ENCODE peak calls at places on chromosome 1, in four cellular contexts. One of them, this sample, is unnamed. For H3K4me1, the result is how much of the 10 kb centered on the place peaks cover.

GRCh38 chr1:211738096-211738708 is 62.8 kb upstream of the NEK2 start:
- DNase-seq in CD8-positive, alpha-beta T cell: peak
- DNase-seq in neural progenitor cell: no peak
- DNase-seq in suprapubic skin: no peak
- DNase-seq in this sample: no peak

GRCh38 chr1:171595324-171595723 is 26.7 kb upstream of the MYOCOS start:
- DNase-seq in suprapubic skin: no peak
- DNase-seq in CD8-positive, alpha-beta T cell: no peak
- DNase-seq in neural progenitor cell: no peak
- DNase-seq in this sample: no peak

GRCh38 chr1:75203415-75204277 is 69.5 kb downstream of the LHX8 start:
- DNase-seq in neural progenitor cell: peak
- DNase-seq in CD8-positive, alpha-beta T cell: no peak
- DNase-seq in suprapubic skin: no peak
- DNase-seq in this sample: peak

GRCh38 chr1:97603776-97604175 is 317.1 kb downstream of the DPYD start:
- DNase-seq in suprapubic skin: no peak
- DNase-seq in CD8-positive, alpha-beta T cell: no peak
- DNase-seq in neural progenitor cell: no peak
- DNase-seq in this sample: no peak

GRCh38 chr1:15408890-15409399 is 743 bp upstream of the EFHD2 start:
- DNase-seq in suprapubic skin: no peak
- DNase-seq in neural progenitor cell: no peak
- DNase-seq in CD8-positive, alpha-beta T cell: no peak
- DNase-seq in this sample: no peak

GRCh38 chr1:226427131-226427530 is 19.2 kb upstream of the PARP1 start:
- DNase-seq in CD8-positive, alpha-beta T cell: no peak
- DNase-seq in suprapubic skin: no peak
- DNase-seq in neural progenitor cell: no peak
- DNase-seq in this sample: no peak

GRCh38 chr1:245258271-245258920 is 103.6 kb downstream of the KIF26B start:
- DNase-seq in suprapubic skin: no peak
- DNase-seq in CD8-positive, alpha-beta T cell: no peak
- DNase-seq in neural progenitor cell: no peak
- DNase-seq in this sample: peak

GRCh38 chr1:16139473-16139962 is 16.4 kb downstream of the EPHA2 start:
- DNase-seq in suprapubic skin: no peak
- DNase-seq in neural progenitor cell: no peak
- DNase-seq in CD8-positive, alpha-beta T cell: no peak
- DNase-seq in this sample: no peak

DNA sequence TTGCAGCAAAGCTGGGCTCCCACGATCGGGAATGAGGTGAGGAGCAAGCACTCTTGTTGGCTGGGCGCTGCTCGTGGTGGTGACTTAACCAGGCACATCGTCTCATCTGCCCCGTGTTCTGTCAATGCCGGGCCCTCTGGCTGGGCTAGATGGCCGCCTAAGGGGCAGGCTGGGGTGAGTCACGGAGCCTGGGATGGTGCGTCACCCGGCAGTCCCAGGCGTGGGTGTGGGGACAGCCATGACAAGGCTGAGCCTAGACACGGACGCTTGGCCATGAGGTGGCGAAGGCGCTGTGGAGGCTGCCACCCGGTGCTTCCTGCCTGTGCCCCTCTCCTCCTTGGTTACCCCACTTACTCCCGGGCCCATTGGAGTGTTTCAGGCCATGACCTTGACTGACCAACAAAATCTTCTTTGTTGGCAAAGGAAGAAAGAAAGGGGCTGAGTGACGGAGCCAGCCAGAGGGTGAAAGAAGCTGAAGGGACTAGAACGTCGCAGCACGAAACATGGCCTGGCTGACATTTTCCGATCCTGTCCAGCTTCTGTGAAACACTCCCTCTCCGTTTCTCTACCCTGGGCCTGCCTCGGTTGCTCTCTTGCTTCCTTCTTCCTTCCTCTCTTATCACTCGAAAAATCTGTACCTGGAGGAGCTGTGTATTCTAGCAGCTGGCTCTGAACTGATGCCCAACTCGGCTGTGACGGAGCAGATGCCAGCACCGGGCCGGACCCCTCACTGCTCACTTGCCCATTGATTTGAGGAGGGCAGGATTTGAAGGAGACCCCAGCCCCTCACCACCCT is 596 bp downstream of the CD247 start:
- DNase-seq in suprapubic skin: no peak
- DNase-seq in neural progenitor cell: no peak
- DNase-seq in CD8-positive, alpha-beta T cell: peak
- DNase-seq in this sample: no peak
- H3K27ac ChIP-seq in suprapubic skin: no peak
- H3K27ac ChIP-seq in neural progenitor cell: no peak
- H3K27ac ChIP-seq in CD8-positive, alpha-beta T cell: peak
- H3K27ac ChIP-seq in this sample: no peak

DNA sequence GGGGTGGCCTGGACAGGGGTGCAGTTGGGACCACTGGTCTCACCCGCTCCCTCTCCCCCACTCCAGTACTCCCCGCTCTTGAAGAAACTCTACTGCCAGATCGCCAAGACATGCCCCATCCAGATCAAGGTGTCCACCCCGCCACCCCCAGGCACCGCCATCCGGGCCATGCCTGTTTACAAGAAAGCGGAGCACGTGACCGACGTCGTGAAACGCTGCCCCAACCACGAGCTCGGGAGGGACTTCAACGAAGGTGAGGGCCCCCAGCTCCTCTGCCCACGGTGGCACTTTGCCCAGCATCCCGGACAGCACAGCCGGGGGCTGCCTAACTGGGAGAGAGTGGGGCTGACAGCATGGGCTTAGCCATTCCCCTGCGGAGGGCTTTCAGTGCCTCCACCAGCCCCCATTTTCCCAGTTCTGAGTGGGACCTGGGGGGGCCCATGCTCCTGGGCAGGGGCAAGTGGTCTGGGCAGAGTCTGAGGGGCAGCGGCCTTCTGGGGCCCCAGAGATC is 30.2 kb upstream of the CCDC27 start:
- DNase-seq in CD8-positive, alpha-beta T cell: no peak
- DNase-seq in neural progenitor cell: no peak
- DNase-seq in suprapubic skin: no peak
- DNase-seq in this sample: no peak
- TF ChIP-seq CTCF in CD8-positive, alpha-beta T cell: no peak
- TF ChIP-seq CTCF in neural progenitor cell: no peak
- TF ChIP-seq CTCF in suprapubic skin: no peak
- TF ChIP-seq CTCF in this sample: no peak

GRCh38 chr1:203142684-203143408 is 15.3 kb downstream of the ADORA1 start:
- DNase-seq in suprapubic skin: no peak
- DNase-seq in neural progenitor cell: no peak
- DNase-seq in CD8-positive, alpha-beta T cell: no peak
- DNase-seq in this sample: no peak

GRCh38 chr1:203145321-203146041 is 18.0 kb downstream of the ADORA1 start:
- DNase-seq in neural progenitor cell: no peak
- DNase-seq in suprapubic skin: no peak
- DNase-seq in CD8-positive, alpha-beta T cell: no peak
- DNase-seq in this sample: no peak

GRCh38 chr1:203143671-203144070 is 16.1 kb downstream of the ADORA1 start:
- DNase-seq in suprapubic skin: no peak
- DNase-seq in neural progenitor cell: no peak
- DNase-seq in CD8-positive, alpha-beta T cell: no peak
- DNase-seq in this sample: no peak

GRCh38 chr1:203146042-203146369 is 18.5 kb downstream of the ADORA1 start:
- DNase-seq in suprapubic skin: no peak
- DNase-seq in neural progenitor cell: no peak
- DNase-seq in CD8-positive, alpha-beta T cell: no peak
- DNase-seq in this sample: no peak

GRCh38 chr1:203144661-203145060 is 17.1 kb downstream of the ADORA1 start:
- DNase-seq in suprapubic skin: no peak
- DNase-seq in CD8-positive, alpha-beta T cell: no peak
- DNase-seq in neural progenitor cell: no peak
- DNase-seq in this sample: peak
- H3K4me1 ChIP-seq in suprapubic skin: under half
- H3K4me1 ChIP-seq in CD8-positive, alpha-beta T cell: under half
- H3K4me1 ChIP-seq in neural progenitor cell: under half
- H3K4me1 ChIP-seq in this sample: half or more

DNA sequence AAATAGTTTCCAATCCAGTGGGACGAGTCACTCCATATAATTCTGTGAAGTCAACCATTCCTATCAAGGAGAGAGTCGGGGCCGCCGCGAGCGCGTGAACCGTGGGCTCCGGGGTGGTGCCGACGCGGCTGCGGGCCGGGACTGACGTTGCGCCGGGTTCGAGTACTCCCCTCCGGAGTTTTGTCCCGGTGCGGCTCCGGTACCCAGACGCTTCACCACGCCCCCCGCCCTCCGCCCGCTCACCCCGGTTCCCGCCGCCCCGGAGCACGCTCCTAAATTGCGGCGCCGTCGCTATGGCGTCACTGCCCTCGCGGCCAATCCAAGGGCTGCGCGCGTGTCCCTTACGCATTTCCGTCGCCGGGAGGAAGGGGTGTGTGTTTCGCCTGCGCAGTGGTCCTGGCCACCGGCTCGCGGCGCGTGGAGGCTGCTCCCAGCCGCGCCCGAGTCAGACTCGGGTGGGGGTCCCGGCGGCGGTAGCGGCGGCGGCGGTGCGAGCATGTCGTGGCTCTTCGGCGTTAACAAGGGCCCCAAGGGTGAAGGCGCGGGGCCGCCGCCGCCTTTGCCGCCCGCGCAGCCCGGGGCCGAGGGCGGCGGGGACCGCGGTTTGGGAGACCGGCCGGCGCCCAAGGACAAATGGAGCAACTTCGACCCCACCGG is at the start of gene ATAD3B:
- DNase-seq in suprapubic skin: peak
- DNase-seq in CD8-positive, alpha-beta T cell: peak
- DNase-seq in neural progenitor cell: peak
- DNase-seq in this sample: peak
- H3K27ac ChIP-seq in suprapubic skin: peak
- H3K27ac ChIP-seq in CD8-positive, alpha-beta T cell: peak
- H3K27ac ChIP-seq in neural progenitor cell: peak
- H3K27ac ChIP-seq in this sample: peak

DNA sequence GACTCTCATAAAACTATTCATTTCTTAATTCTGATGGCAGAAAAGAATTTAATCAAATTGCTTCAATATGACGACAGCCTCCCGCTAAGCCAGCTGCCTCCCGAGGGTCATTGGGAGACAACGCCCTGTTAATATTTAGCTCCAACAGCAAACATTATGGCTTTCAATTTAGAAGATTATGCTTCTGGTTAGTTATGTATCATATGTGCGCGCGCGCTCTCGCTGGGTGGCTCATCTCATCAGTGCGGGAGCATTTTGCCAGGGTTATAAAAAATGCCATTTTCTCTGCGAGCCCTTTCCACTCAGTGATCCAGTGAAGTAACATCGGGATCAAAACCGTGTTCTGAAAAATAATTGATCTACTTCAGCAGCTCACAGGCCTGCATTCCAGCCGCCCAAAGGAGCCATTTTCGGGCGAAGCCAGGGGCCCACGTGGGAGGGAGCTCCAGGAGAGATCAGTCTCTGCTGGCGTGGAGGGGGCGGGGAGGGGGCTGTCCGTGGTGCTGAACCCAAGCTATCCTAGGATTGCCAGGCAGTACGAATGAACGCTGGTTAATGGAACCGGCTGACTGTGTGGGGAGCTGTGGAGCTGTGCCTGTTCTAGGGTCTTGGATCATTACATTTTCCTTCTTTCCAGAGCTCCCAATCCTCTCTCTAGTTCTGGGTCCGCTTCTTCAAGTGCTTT is 219.1 kb upstream of the ZC3H12A start:
- DNase-seq in CD8-positive, alpha-beta T cell: no peak
- DNase-seq in neural progenitor cell: peak
- DNase-seq in suprapubic skin: no peak
- DNase-seq in this sample: peak
- TF ChIP-seq CTCF in CD8-positive, alpha-beta T cell: no peak
- TF ChIP-seq CTCF in neural progenitor cell: peak
- TF ChIP-seq CTCF in suprapubic skin: no peak
- TF ChIP-seq CTCF in this sample: no peak

GRCh38 chr1:10271090-10271489 is 60.7 kb downstream of the KIF1B start:
- DNase-seq in suprapubic skin: no peak
- DNase-seq in neural progenitor cell: no peak
- DNase-seq in CD8-positive, alpha-beta T cell: no peak
- DNase-seq in this sample: no peak

GRCh38 chr1:10271869-10272268 is 61.5 kb downstream of the KIF1B start:
- DNase-seq in neural progenitor cell: no peak
- DNase-seq in CD8-positive, alpha-beta T cell: no peak
- DNase-seq in suprapubic skin: no peak
- DNase-seq in this sample: no peak

GRCh38 chr1:10267946-10268345 is 57.6 kb downstream of the KIF1B start:
- DNase-seq in suprapubic skin: no peak
- DNase-seq in neural progenitor cell: no peak
- DNase-seq in CD8-positive, alpha-beta T cell: no peak
- DNase-seq in this sample: no peak

GRCh38 chr1:10267319-10267718 is 56.9 kb downstream of the KIF1B start:
- DNase-seq in suprapubic skin: no peak
- DNase-seq in CD8-positive, alpha-beta T cell: no peak
- DNase-seq in neural progenitor cell: no peak
- DNase-seq in this sample: no peak

DNA sequence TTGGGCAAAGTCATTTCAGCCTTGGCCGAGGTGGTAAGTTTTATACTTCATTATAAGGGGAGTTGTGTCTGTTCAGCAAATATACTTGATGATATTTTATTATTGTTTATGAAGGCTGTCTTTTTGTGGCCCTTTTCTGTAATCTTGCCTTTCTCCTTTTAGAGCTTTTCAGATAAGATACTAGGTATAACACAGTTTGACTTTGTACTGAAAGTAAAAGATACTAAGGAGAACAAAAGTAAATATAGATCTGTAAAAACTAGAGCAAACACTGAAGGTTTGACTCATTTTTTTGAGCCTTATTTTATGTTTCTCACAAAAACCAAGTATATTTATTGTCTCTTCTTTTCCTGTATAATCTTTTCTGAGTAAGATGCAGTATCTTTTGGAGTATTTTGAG is 61.9 kb downstream of the KIF1B start:
- DNase-seq in suprapubic skin: no peak
- DNase-seq in CD8-positive, alpha-beta T cell: no peak
- DNase-seq in neural progenitor cell: no peak
- DNase-seq in this sample: no peak
- H3K4me1 ChIP-seq in suprapubic skin: under half
- H3K4me1 ChIP-seq in CD8-positive, alpha-beta T cell: under half
- H3K4me1 ChIP-seq in neural progenitor cell: under half
- H3K4me1 ChIP-seq in this sample: under half

GRCh38 chr1:204885288-204885711 is 14.6 kb downstream of the NFASC start:
- DNase-seq in CD8-positive, alpha-beta T cell: no peak
- DNase-seq in neural progenitor cell: no peak
- DNase-seq in suprapubic skin: no peak
- DNase-seq in this sample: peak
- H3K27ac ChIP-seq in CD8-positive, alpha-beta T cell: no peak
- H3K27ac ChIP-seq in neural progenitor cell: no peak
- H3K27ac ChIP-seq in suprapubic skin: no peak
- H3K27ac ChIP-seq in this sample: peak